ENCODE peak calls at places on chromosomes 12 and 14, in eight cellular contexts. One of them, this sample, is unnamed.

GRCh38 chr12:12788675-12789368 is 3.4 kb downstream of the APOLD1 start:
- DNase-seq in bronchial epithelial cell: peak
- DNase-seq in activated B cell treated with CpG ODN at 0.5 μM for 24 hours: no peak
- DNase-seq in HFF-Myc: peak
- DNase-seq in CD8-positive, alpha-beta T cell: peak
- DNase-seq in psoas muscle: peak
- DNase-seq in nephron progenitor cell: peak
- DNase-seq in choroid plexus epithelial cell: peak
- DNase-seq in this sample: peak

GRCh38 chr14:90614696-90615260 is 201.5 kb downstream of the TTC7B start:
- DNase-seq in choroid plexus epithelial cell: no peak
- DNase-seq in bronchial epithelial cell: no peak
- DNase-seq in activated B cell treated with CpG ODN at 0.5 μM for 24 hours: no peak
- DNase-seq in CD8-positive, alpha-beta T cell: no peak
- DNase-seq in nephron progenitor cell: no peak
- DNase-seq in HFF-Myc: no peak
- DNase-seq in psoas muscle: no peak
- DNase-seq in this sample: no peak

GRCh38 chr12:125005652-125006051 is 12.2 kb downstream of the BRI3BP start:
- DNase-seq in nephron progenitor cell: no peak
- DNase-seq in choroid plexus epithelial cell: no peak
- DNase-seq in activated B cell treated with CpG ODN at 0.5 μM for 24 hours: no peak
- DNase-seq in psoas muscle: no peak
- DNase-seq in HFF-Myc: no peak
- DNase-seq in bronchial epithelial cell: no peak
- DNase-seq in CD8-positive, alpha-beta T cell: no peak
- DNase-seq in this sample: no peak

GRCh38 chr12:8817856-8818255 is 4.6 kb upstream of the A2ML1 start:
- DNase-seq in activated B cell treated with CpG ODN at 0.5 μM for 24 hours: no peak
- DNase-seq in bronchial epithelial cell: no peak
- DNase-seq in nephron progenitor cell: no peak
- DNase-seq in CD8-positive, alpha-beta T cell: no peak
- DNase-seq in HFF-Myc: no peak
- DNase-seq in psoas muscle: no peak
- DNase-seq in choroid plexus epithelial cell: no peak
- DNase-seq in this sample: no peak

GRCh38 chr12:115657081-115658013 is 620.1 kb downstream of the MED13L start:
- DNase-seq in nephron progenitor cell: no peak
- DNase-seq in psoas muscle: no peak
- DNase-seq in HFF-Myc: no peak
- DNase-seq in bronchial epithelial cell: peak
- DNase-seq in choroid plexus epithelial cell: peak
- DNase-seq in activated B cell treated with CpG ODN at 0.5 μM for 24 hours: no peak
- DNase-seq in CD8-positive, alpha-beta T cell: no peak
- DNase-seq in this sample: no peak

GRCh38 chr12:24864796-24865125 is 84.1 kb downstream of the BCAT1 start:
- DNase-seq in bronchial epithelial cell: no peak
- DNase-seq in CD8-positive, alpha-beta T cell: no peak
- DNase-seq in nephron progenitor cell: no peak
- DNase-seq in psoas muscle: no peak
- DNase-seq in activated B cell treated with CpG ODN at 0.5 μM for 24 hours: no peak
- DNase-seq in HFF-Myc: no peak
- DNase-seq in choroid plexus epithelial cell: peak
- DNase-seq in this sample: no peak

GRCh38 chr14:95527392-95528002 is 7.4 kb upstream of the GLRX5 start:
- DNase-seq in CD8-positive, alpha-beta T cell: peak
- DNase-seq in nephron progenitor cell: peak
- DNase-seq in HFF-Myc: no peak
- DNase-seq in psoas muscle: no peak
- DNase-seq in choroid plexus epithelial cell: peak
- DNase-seq in bronchial epithelial cell: peak
- DNase-seq in activated B cell treated with CpG ODN at 0.5 μM for 24 hours: no peak
- DNase-seq in this sample: no peak

GRCh38 chr14:26282578-26282977 is 315.3 kb downstream of the NOVA1 start:
- DNase-seq in bronchial epithelial cell: peak
- DNase-seq in nephron progenitor cell: no peak
- DNase-seq in CD8-positive, alpha-beta T cell: no peak
- DNase-seq in choroid plexus epithelial cell: no peak
- DNase-seq in activated B cell treated with CpG ODN at 0.5 μM for 24 hours: no peak
- DNase-seq in psoas muscle: no peak
- DNase-seq in HFF-Myc: no peak
- DNase-seq in this sample: no peak

GRCh38 chr12:110917467-110917866 is 2.9 kb downstream of the MYL2 start:
- DNase-seq in CD8-positive, alpha-beta T cell: no peak
- DNase-seq in bronchial epithelial cell: peak
- DNase-seq in choroid plexus epithelial cell: peak
- DNase-seq in HFF-Myc: no peak
- DNase-seq in activated B cell treated with CpG ODN at 0.5 μM for 24 hours: no peak
- DNase-seq in psoas muscle: no peak
- DNase-seq in nephron progenitor cell: no peak
- DNase-seq in this sample: no peak

GRCh38 chr12:121453629-121454028 is 53.7 kb downstream of the RNF34 start:
- DNase-seq in activated B cell treated with CpG ODN at 0.5 μM for 24 hours: no peak
- DNase-seq in nephron progenitor cell: no peak
- DNase-seq in psoas muscle: no peak
- DNase-seq in HFF-Myc: no peak
- DNase-seq in choroid plexus epithelial cell: no peak
- DNase-seq in bronchial epithelial cell: no peak
- DNase-seq in CD8-positive, alpha-beta T cell: no peak
- DNase-seq in this sample: no peak

GRCh38 chr12:14959916-14960315 is 1.5 kb downstream of the ARHGDIB start:
- DNase-seq in HFF-Myc: no peak
- DNase-seq in CD8-positive, alpha-beta T cell: no peak
- DNase-seq in nephron progenitor cell: no peak
- DNase-seq in choroid plexus epithelial cell: no peak
- DNase-seq in activated B cell treated with CpG ODN at 0.5 μM for 24 hours: no peak
- DNase-seq in psoas muscle: no peak
- DNase-seq in bronchial epithelial cell: no peak
- DNase-seq in this sample: no peak

GRCh38 chr12:111180830-111181726 is 187.8 kb downstream of the PHETA1 start:
- DNase-seq in nephron progenitor cell: peak
- DNase-seq in choroid plexus epithelial cell: peak
- DNase-seq in CD8-positive, alpha-beta T cell: no peak
- DNase-seq in bronchial epithelial cell: no peak
- DNase-seq in activated B cell treated with CpG ODN at 0.5 μM for 24 hours: no peak
- DNase-seq in psoas muscle: peak
- DNase-seq in HFF-Myc: peak
- DNase-seq in this sample: no peak

GRCh38 chr14:75418779-75419768 is 8.7 kb upstream of the JDP2 start:
- DNase-seq in activated B cell treated with CpG ODN at 0.5 μM for 24 hours: peak
- DNase-seq in nephron progenitor cell: peak
- DNase-seq in HFF-Myc: no peak
- DNase-seq in CD8-positive, alpha-beta T cell: peak
- DNase-seq in bronchial epithelial cell: peak
- DNase-seq in psoas muscle: no peak
- DNase-seq in choroid plexus epithelial cell: peak
- DNase-seq in this sample: no peak

GRCh38 chr12:52395761-52396434 is 10.2 kb downstream of the KRT82 start:
- DNase-seq in bronchial epithelial cell: peak
- DNase-seq in CD8-positive, alpha-beta T cell: no peak
- DNase-seq in activated B cell treated with CpG ODN at 0.5 μM for 24 hours: no peak
- DNase-seq in choroid plexus epithelial cell: peak
- DNase-seq in psoas muscle: peak
- DNase-seq in HFF-Myc: no peak
- DNase-seq in nephron progenitor cell: peak
- DNase-seq in this sample: no peak

GRCh38 chr14:104975481-104976197 is 2.5 kb downstream of the AHNAK2 start:
- DNase-seq in psoas muscle: no peak
- DNase-seq in nephron progenitor cell: peak
- DNase-seq in HFF-Myc: no peak
- DNase-seq in CD8-positive, alpha-beta T cell: no peak
- DNase-seq in choroid plexus epithelial cell: no peak
- DNase-seq in bronchial epithelial cell: no peak
- DNase-seq in activated B cell treated with CpG ODN at 0.5 μM for 24 hours: no peak
- DNase-seq in this sample: no peak

GRCh38 chr14:51507556-51508511 is 143.9 kb upstream of the FRMD6 start:
- DNase-seq in nephron progenitor cell: peak
- DNase-seq in activated B cell treated with CpG ODN at 0.5 μM for 24 hours: no peak
- DNase-seq in choroid plexus epithelial cell: peak
- DNase-seq in HFF-Myc: peak
- DNase-seq in psoas muscle: peak
- DNase-seq in bronchial epithelial cell: peak
- DNase-seq in CD8-positive, alpha-beta T cell: no peak
- DNase-seq in this sample: no peak

GRCh38 chr12:30108666-30109065 is 324.9 kb upstream of the TMTC1 start:
- DNase-seq in choroid plexus epithelial cell: no peak
- DNase-seq in bronchial epithelial cell: no peak
- DNase-seq in activated B cell treated with CpG ODN at 0.5 μM for 24 hours: no peak
- DNase-seq in psoas muscle: no peak
- DNase-seq in HFF-Myc: no peak
- DNase-seq in CD8-positive, alpha-beta T cell: no peak
- DNase-seq in nephron progenitor cell: no peak
- DNase-seq in this sample: no peak

GRCh38 chr12:130715150-130715995 is 726 bp downstream of the RIMBP2 start:
- DNase-seq in activated B cell treated with CpG ODN at 0.5 μM for 24 hours: no peak
- DNase-seq in HFF-Myc: no peak
- DNase-seq in nephron progenitor cell: peak
- DNase-seq in bronchial epithelial cell: no peak
- DNase-seq in choroid plexus epithelial cell: no peak
- DNase-seq in CD8-positive, alpha-beta T cell: no peak
- DNase-seq in psoas muscle: no peak
- DNase-seq in this sample: no peak

GRCh38 chr14:93100570-93100969 is 15.2 kb downstream of the ITPK1 start:
- DNase-seq in activated B cell treated with CpG ODN at 0.5 μM for 24 hours: no peak
- DNase-seq in HFF-Myc: no peak
- DNase-seq in CD8-positive, alpha-beta T cell: no peak
- DNase-seq in choroid plexus epithelial cell: no peak
- DNase-seq in psoas muscle: no peak
- DNase-seq in nephron progenitor cell: no peak
- DNase-seq in bronchial epithelial cell: no peak
- DNase-seq in this sample: no peak

GRCh38 chr12:75747572-75747995 is 236.2 kb upstream of the KRR1 start:
- DNase-seq in CD8-positive, alpha-beta T cell: no peak
- DNase-seq in activated B cell treated with CpG ODN at 0.5 μM for 24 hours: no peak
- DNase-seq in bronchial epithelial cell: peak
- DNase-seq in psoas muscle: no peak
- DNase-seq in nephron progenitor cell: no peak
- DNase-seq in HFF-Myc: peak
- DNase-seq in choroid plexus epithelial cell: peak
- DNase-seq in this sample: no peak

GRCh38 chr12:22709292-22709691 is 84.3 kb downstream of the ETNK1 start:
- DNase-seq in activated B cell treated with CpG ODN at 0.5 μM for 24 hours: no peak
- DNase-seq in CD8-positive, alpha-beta T cell: no peak
- DNase-seq in bronchial epithelial cell: peak
- DNase-seq in choroid plexus epithelial cell: peak
- DNase-seq in nephron progenitor cell: no peak
- DNase-seq in psoas muscle: no peak
- DNase-seq in HFF-Myc: no peak
- DNase-seq in this sample: no peak
- TF ChIP-seq CTCF in activated B cell treated with CpG ODN at 0.5 μM for 24 hours: no peak
- TF ChIP-seq CTCF in CD8-positive, alpha-beta T cell: no peak
- TF ChIP-seq CTCF in bronchial epithelial cell: peak
- TF ChIP-seq CTCF in choroid plexus epithelial cell: peak
- TF ChIP-seq CTCF in nephron progenitor cell: peak
- TF ChIP-seq CTCF in psoas muscle: peak
- TF ChIP-seq CTCF in HFF-Myc: no peak
- TF ChIP-seq CTCF in this sample: peak

DNA sequence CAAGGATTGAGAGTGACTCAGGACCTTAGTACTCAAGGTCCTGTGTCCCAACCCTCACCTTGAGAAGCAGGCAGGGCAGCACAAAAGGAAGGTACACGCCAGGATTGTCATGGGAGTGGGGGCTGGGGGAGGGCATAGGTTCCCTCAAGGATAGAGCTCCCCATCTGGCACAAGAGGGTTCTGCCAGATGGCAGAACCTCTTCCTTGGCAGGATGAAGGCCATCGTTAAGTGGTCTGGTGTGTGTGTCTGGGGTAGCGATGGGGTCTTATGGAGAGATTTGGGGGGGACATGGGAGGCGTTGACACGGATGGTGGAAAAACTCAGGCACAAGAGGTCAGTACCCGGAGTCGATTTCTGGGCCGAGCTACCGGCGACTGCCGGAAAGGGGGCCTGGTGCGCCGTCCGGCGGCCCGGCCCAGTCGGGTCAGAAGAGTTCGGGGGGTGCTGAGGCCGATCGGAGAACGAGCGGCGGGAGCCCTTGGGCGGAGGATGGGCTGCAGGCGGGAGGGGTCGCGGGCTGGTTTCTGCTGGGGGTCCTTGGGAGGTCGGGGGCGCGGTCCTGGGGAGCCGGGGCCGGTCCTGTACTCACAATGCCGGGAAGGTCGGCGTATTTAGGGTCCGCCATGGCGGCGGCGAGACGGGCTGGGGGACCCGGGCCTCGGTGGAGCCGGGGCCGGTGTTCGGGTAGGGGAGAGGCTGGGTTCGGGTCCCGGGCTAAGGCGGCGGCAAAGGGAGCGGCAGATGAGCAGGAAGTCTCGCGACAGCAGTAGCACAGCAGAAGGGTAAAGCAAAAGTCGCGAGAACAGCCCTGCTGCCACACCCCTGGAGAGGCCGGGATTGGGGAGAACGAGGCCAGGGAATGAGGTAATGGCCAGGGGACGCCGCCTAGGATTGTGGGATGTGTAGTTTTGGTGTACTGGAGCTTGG is at the start of gene DCTN2:
- DNase-seq in CD8-positive, alpha-beta T cell: peak
- DNase-seq in choroid plexus epithelial cell: peak
- DNase-seq in psoas muscle: peak
- DNase-seq in nephron progenitor cell: peak
- DNase-seq in activated B cell treated with CpG ODN at 0.5 μM for 24 hours: peak
- DNase-seq in bronchial epithelial cell: peak
- DNase-seq in HFF-Myc: peak
- DNase-seq in this sample: peak
- TF ChIP-seq CTCF in CD8-positive, alpha-beta T cell: no peak
- TF ChIP-seq CTCF in choroid plexus epithelial cell: peak
- TF ChIP-seq CTCF in psoas muscle: no peak
- TF ChIP-seq CTCF in nephron progenitor cell: no peak
- TF ChIP-seq CTCF in activated B cell treated with CpG ODN at 0.5 μM for 24 hours: no peak
- TF ChIP-seq CTCF in bronchial epithelial cell: peak
- TF ChIP-seq CTCF in HFF-Myc: no peak
- TF ChIP-seq CTCF in this sample: peak

GRCh38 chr12:69290545-69291277 is 51.3 kb downstream of the CPSF6 start:
- DNase-seq in psoas muscle: peak
- DNase-seq in HFF-Myc: peak
- DNase-seq in CD8-positive, alpha-beta T cell: peak
- DNase-seq in bronchial epithelial cell: peak
- DNase-seq in activated B cell treated with CpG ODN at 0.5 μM for 24 hours: peak
- DNase-seq in choroid plexus epithelial cell: peak
- DNase-seq in nephron progenitor cell: peak
- DNase-seq in this sample: peak

GRCh38 chr12:69287556-69287955 is 48.2 kb downstream of the CPSF6 start:
- DNase-seq in nephron progenitor cell: no peak
- DNase-seq in bronchial epithelial cell: no peak
- DNase-seq in HFF-Myc: no peak
- DNase-seq in activated B cell treated with CpG ODN at 0.5 μM for 24 hours: no peak
- DNase-seq in choroid plexus epithelial cell: no peak
- DNase-seq in CD8-positive, alpha-beta T cell: no peak
- DNase-seq in psoas muscle: no peak
- DNase-seq in this sample: no peak

GRCh38 chr12:69291278-69291593 is 51.9 kb downstream of the CPSF6 start:
- DNase-seq in activated B cell treated with CpG ODN at 0.5 μM for 24 hours: no peak
- DNase-seq in bronchial epithelial cell: no peak
- DNase-seq in psoas muscle: no peak
- DNase-seq in choroid plexus epithelial cell: no peak
- DNase-seq in CD8-positive, alpha-beta T cell: no peak
- DNase-seq in nephron progenitor cell: no peak
- DNase-seq in HFF-Myc: no peak
- DNase-seq in this sample: no peak
- TF ChIP-seq CTCF in activated B cell treated with CpG ODN at 0.5 μM for 24 hours: no peak
- TF ChIP-seq CTCF in bronchial epithelial cell: no peak
- TF ChIP-seq CTCF in psoas muscle: no peak
- TF ChIP-seq CTCF in choroid plexus epithelial cell: no peak
- TF ChIP-seq CTCF in CD8-positive, alpha-beta T cell: peak
- TF ChIP-seq CTCF in nephron progenitor cell: peak
- TF ChIP-seq CTCF in HFF-Myc: no peak
- TF ChIP-seq CTCF in this sample: peak

GRCh38 chr14:21913759-21914158 is 240.1 kb upstream of the OR4E1 start:
- DNase-seq in HFF-Myc: peak
- DNase-seq in bronchial epithelial cell: peak
- DNase-seq in activated B cell treated with CpG ODN at 0.5 μM for 24 hours: peak
- DNase-seq in choroid plexus epithelial cell: peak
- DNase-seq in nephron progenitor cell: peak
- DNase-seq in psoas muscle: peak
- DNase-seq in CD8-positive, alpha-beta T cell: peak
- DNase-seq in this sample: peak
- TF ChIP-seq CTCF in HFF-Myc: peak
- TF ChIP-seq CTCF in bronchial epithelial cell: peak
- TF ChIP-seq CTCF in activated B cell treated with CpG ODN at 0.5 μM for 24 hours: peak
- TF ChIP-seq CTCF in choroid plexus epithelial cell: peak
- TF ChIP-seq CTCF in nephron progenitor cell: peak
- TF ChIP-seq CTCF in psoas muscle: no peak
- TF ChIP-seq CTCF in CD8-positive, alpha-beta T cell: peak
- TF ChIP-seq CTCF in this sample: peak